ENCODE peak calls at places on chromosome 9, in eight cellular contexts. X is K562, V is HCT116, B is IMR-90, C is astrocyte, S is GM12878, U is mammary epithelial cell, G is HepG2. E is an unnamed sample.

GRCh38 chr9:112076814-112077213 is 98.3 kb downstream of the SUSD1 start:
- DNase-seq in U (no peak), G (no peak), S (no peak), V (no peak), X (no peak), C (no peak), B (no peak), E (no peak)

GRCh38 chr9:89323257-89323841 is 5.0 kb downstream of the SECISBP2 start:
- DNase-seq in S (no peak), G (no peak), U (peak), C (no peak), V (no peak), X (no peak), B (no peak), E (no peak)

GRCh38 chr9:89699646-89700045 is 94.8 kb downstream of the GADD45G start:
- DNase-seq in G (peak), S (no peak), X (no peak), C (no peak), B (no peak), U (no peak), V (no peak), E (no peak)

GRCh38 chr9:111743275-111743674 is 51.5 kb downstream of the SHOC1 start:
- DNase-seq in G (peak), V (peak), U (peak), S (no peak), C (peak), B (peak), X (no peak), E (no peak)

GRCh38 chr9:119284587-119285337 is 84.5 kb downstream of the BRINP1 start:
- DNase-seq in U (no peak), V (no peak), B (no peak), S (no peak), X (no peak), C (peak), G (no peak), E (no peak)

GRCh38 chr9:137427454-137428310 is 4.5 kb downstream of the NOXA1 start:
- DNase-seq in C (no peak), S (no peak), G (no peak), X (no peak), B (no peak), U (no peak), V (no peak), E (no peak)

GRCh38 chr9:137711678-137712105 is 92.9 kb downstream of the EHMT1 start:
- DNase-seq in V (no peak), C (no peak), U (no peak), S (no peak), X (no peak), G (no peak), B (no peak), E (no peak)

GRCh38 chr9:112180387-112180881 is 5.3 kb upstream of the SUSD1 start:
- DNase-seq in S (no peak), X (peak), C (peak), U (peak), V (no peak), B (no peak), G (peak), E (no peak)

GRCh38 chr9:21796768-21797167 is 5.7 kb upstream of the MTAP start:
- DNase-seq in V (no peak), G (no peak), C (peak), X (no peak), S (no peak), U (peak), B (peak), E (no peak)

GRCh38 chr9:101235105-101235866 is 149.5 kb downstream of the BAAT start:
- DNase-seq in U (peak), V (peak), S (no peak), X (no peak), B (no peak), G (peak), C (no peak), E (peak)

GRCh38 chr9:121618504-121618903 is 32.9 kb upstream of the DAB2IP start:
- DNase-seq in B (no peak), X (no peak), V (no peak), S (no peak), U (no peak), G (no peak), C (no peak), E (no peak)

GRCh38 chr9:127424669-127424986 is 446 bp downstream of the ZNF79 start:
- DNase-seq in G (no peak), C (no peak), S (no peak), X (no peak), B (no peak), U (no peak), V (no peak), E (no peak)

GRCh38 chr9:96524045-96524444 is 74.1 kb downstream of the HABP4 start:
- DNase-seq in V (no peak), X (no peak), G (no peak), U (no peak), S (no peak), C (no peak), B (no peak), E (no peak)

GRCh38 chr9:96169488-96169887 is 132.5 kb downstream of the HSD17B3 start:
- DNase-seq in G (peak), S (no peak), V (no peak), B (peak), U (no peak), X (no peak), C (no peak), E (peak)

GRCh38 chr9:121289554-121290370 is 21.8 kb downstream of the GSN start:
- DNase-seq in X (no peak), S (no peak), B (no peak), C (no peak), G (no peak), U (no peak), V (no peak), E (no peak)

GRCh38 chr9:1951446-1951845 is 63.7 kb upstream of the SMARCA2 start:
- DNase-seq in G (no peak), S (no peak), C (no peak), B (no peak), U (no peak), X (no peak), V (no peak), E (no peak)
- TF ChIP-seq CTCF in G (no peak), S (no peak), C (no peak), B (no peak), U (no peak), X (no peak), V (no peak), E (no peak)

DNA sequence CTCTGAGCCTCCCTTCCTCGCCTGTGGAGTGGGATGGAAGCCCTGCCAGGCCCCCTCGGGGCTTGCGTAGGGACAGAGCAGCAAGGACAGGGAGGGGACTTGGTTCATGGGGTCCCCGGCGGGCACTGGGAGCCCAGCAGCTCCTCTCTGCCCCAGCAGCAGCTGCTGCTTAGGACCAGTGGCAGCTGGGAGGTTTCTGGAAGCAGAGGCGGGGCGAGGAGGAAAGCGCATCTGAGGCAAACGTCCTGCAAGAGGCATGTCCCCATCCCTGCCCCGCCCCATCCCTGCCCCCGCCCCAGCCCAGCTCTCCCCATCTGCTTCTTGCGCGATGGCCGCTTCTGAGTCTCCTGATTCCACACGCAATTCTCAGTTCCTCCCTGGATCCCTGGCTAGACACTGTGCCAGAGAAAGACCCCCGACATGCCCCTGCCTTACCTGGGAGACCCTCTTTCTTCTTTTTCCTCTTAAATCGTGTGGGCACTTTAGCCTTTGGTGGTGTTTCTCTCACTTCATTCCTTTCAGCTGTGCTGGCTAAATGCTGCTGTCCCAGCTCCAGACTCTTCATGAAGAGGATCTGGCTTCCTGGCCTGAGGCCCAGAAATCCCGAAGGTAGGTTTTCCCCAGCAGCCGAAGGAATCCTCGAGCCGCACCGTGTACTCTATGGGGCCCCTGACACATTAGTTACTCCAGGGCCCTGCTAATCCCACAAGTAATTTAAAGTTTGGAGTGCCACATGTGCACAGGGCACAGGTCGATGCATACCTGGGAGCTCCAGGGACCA is 4.4 kb upstream of the OR2S2 start:
- DNase-seq in X (no peak), C (peak), S (no peak), G (no peak), U (no peak), B (peak), V (no peak), E (peak)
- H3K9ac ChIP-seq in X (no peak), C (no peak), S (no peak), G (no peak), U (no peak), B (peak), V (no peak), E (no peak)

DNA sequence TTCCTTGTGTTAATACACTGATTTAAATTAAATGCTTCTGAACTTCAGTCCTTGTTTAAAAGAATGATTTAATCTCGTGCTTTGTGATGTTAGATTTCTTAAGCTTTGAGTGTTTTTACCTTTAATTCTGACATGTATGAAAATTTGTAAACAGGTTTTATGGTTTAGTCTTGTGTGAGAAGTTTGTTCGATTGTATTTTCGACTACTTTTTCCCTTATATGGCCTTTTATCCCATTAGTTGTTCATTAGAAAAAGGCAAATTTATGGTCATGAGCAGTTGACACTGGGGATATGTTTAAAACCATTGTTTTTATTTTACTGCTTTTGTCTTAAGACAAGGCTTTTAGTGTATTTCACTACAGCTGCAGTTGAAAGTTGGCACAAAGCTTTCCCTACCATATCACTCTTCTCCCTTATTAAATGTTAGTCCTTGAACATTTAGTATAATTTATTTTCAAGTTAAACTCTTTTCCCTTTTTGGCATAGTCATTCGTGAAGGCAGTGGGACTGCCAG is 3.3 kb downstream of the UBE2R2 start:
- DNase-seq in X (no peak), S (no peak), C (no peak), U (no peak), V (no peak), B (no peak), G (no peak), E (no peak)
- H3K4me3 ChIP-seq in X (no peak), S (peak), C (peak), U (peak), V (no peak), B (peak), G (peak), E (peak)

DNA sequence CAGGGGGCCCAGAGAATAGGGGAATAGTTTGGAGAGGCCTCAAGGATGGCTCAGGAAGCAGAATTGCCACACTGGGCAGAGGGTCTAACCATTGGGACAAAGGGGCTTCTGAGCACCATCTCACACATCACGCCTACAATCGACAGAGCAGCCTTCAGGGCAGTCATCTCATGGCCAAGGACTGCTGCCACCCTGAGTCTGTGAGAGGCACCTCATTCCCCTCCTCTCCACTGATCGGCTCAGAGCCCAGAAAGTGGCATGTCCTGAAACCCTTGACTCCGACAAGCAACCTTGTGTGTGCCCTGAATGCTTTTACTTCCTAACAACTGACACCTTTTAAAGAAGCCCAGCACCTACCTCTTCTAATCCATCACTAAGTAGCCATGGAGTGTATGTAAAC is 128.9 kb upstream of the PTPN3 start:
- DNase-seq in U (no peak), S (no peak), X (no peak), C (no peak), B (no peak), G (no peak), V (no peak), E (no peak)
- TF ChIP-seq CTCF in U (no peak), S (no peak), X (no peak), C (no peak), B (no peak), G (no peak), V (no peak), E (no peak)

GRCh38 chr9:94110821-94111252 is 26.6 kb downstream of the PTPDC1 start:
- DNase-seq in U (peak), V (no peak), C (peak), G (no peak), X (peak), S (no peak), B (peak), E (no peak)
- H3K9ac ChIP-seq in U (no peak), V (no peak), C (no peak), G (no peak), X (peak), S (no peak), B (no peak), E (no peak)

GRCh38 chr9:68762570-68762969 is 57.5 kb downstream of the PIP5K1B start:
- DNase-seq in S (no peak), V (no peak), X (no peak), U (no peak), C (no peak), G (no peak), B (no peak), E (no peak)
- H3K4me3 ChIP-seq in S (no peak), V (no peak), X (no peak), U (no peak), C (no peak), G (no peak), B (no peak), E (no peak)

GRCh38 chr9:136110082-136111061 is 8.3 kb downstream of the TMEM250 start:
- DNase-seq in V (no peak), B (peak), C (no peak), S (no peak), U (no peak), G (no peak), X (peak), E (peak)
- TF ChIP-seq CTCF in V (no peak), B (peak), C (no peak), S (peak), U (no peak), G (peak), X (peak), E (peak)

E was measured in neural progenitor cell.